ENCODE peak calls at places on chromosomes 7 and 10, in four cellular contexts. V, E, A and C are unnamed samples.
A peak's percentile ranks its signal among the peaks of the same experiment; 100 is the strongest.

GRCh38 chr7:136588216-136588615 is 280.2 kb upstream of the CHRM2 start:
- DNase-seq in V (no peak), E (no peak), A (no peak), C (no peak)

GRCh38 chr7:101402081-101402779 is 39.6 kb downstream of the COL26A1 start:
- DNase-seq in V (no peak), E (no peak), A (no peak), C (peak; percentile 22)

GRCh38 chr7:7861211-7861633 is 107.4 kb upstream of the GLCCI1 start:
- DNase-seq in V (no peak), E (no peak), A (no peak), C (peak; percentile 82)

GRCh38 chr7:6286486-6286885 is 14.1 kb upstream of the CYTH3 start:
- DNase-seq in V (no peak), E (no peak), A (no peak), C (no peak)

GRCh38 chr10:125057158-125058001 is 103.0 kb downstream of the CTBP2 start:
- DNase-seq in V (no peak), E (no peak), A (no peak), C (peak; percentile 95)

GRCh38 chr7:38699481-38699880 is 68.3 kb upstream of the AMPH start:
- DNase-seq in V (no peak), E (no peak), A (no peak), C (peak; percentile 47)

GRCh38 chr7:140653319-140654108 is 12.9 kb upstream of the DENND2A start:
- DNase-seq in V (no peak), E (no peak), A (peak; percentile 42), C (peak; percentile 88)

GRCh38 chr7:33905389-33906032 is at the start of gene BMPER:
- DNase-seq in V (no peak), E (no peak), A (peak; percentile 36), C (no peak)

GRCh38 chr10:97574374-97575100 is 2.0 kb downstream of the ANKRD2 start:
- DNase-seq in V (no peak), E (no peak), A (no peak), C (peak; percentile 35)

GRCh38 chr10:97740613-97741012 is 3.7 kb downstream of the ZFYVE27 start:
- DNase-seq in V (no peak), E (no peak), A (no peak), C (no peak)

GRCh38 chr7:155901176-155901575 is 88.9 kb upstream of the SHH start:
- DNase-seq in V (no peak), E (no peak), A (no peak), C (no peak)

GRCh38 chr7:117219485-117219884 is 103.4 kb downstream of the WNT2 start:
- DNase-seq in V (no peak), E (no peak), A (no peak), C (no peak)

GRCh38 chr7:931871-932650 is 22.4 kb downstream of the ADAP1 start:
- DNase-seq in V (no peak), E (no peak), A (no peak), C (no peak)

GRCh38 chr7:69756235-69756634 is 158.0 kb downstream of the AUTS2 start:
- DNase-seq in V (no peak), E (no peak), A (no peak), C (peak; percentile 29)

GRCh38 chr7:28124413-28124812 is 56.2 kb downstream of the JAZF1 start:
- DNase-seq in V (no peak), E (no peak), A (no peak), C (no peak)

GRCh38 chr10:131928248-131929095 is 27.7 kb downstream of the PPP2R2D start:
- DNase-seq in V (no peak), E (peak; percentile 27), A (no peak), C (peak; percentile 68)

GRCh38 chr7:44074349-44074695 is 8.0 kb downstream of the POLM start:
- DNase-seq in V (no peak), E (no peak), A (no peak), C (no peak)

GRCh38 chr10:19929466-19930140 is 113.4 kb downstream of the PLXDC2 start:
- DNase-seq in V (no peak), E (no peak), A (no peak), C (peak; percentile 84)

GRCh38 chr10:43258032-43258921 is 8.6 kb downstream of the RASGEF1A start:
- DNase-seq in V (no peak), E (no peak), A (peak; percentile 9), C (no peak)

GRCh38 chr10:132547421-132547861 is 9.9 kb downstream of the INPP5A start:
- DNase-seq in V (no peak), E (no peak), A (no peak), C (no peak)

GRCh38 chr10:52755297-52756062 is 17.1 kb downstream of the MBL2 start:
- DNase-seq in V (no peak), E (no peak), A (no peak), C (peak; percentile 92)